ENCODE peak calls at places on chromosomes 2 and 18, in eight cellular contexts. E is heart left ventricle; T is A549; D is GM12878; Q is GM23338; A is breast epithelium; F is effector memory CD4-positive, alpha-beta T cell; Z is uterus. K is an unnamed sample.

GRCh38 chr2:24123212-24124002 is at the start of the genes FAM228B and PFN4:
- DNase-seq in E (peak; percentile 94), D (peak; percentile 41), T (peak; percentile 89), Q (peak; percentile 86), F (no peak), A (peak; percentile 87), Z (peak; percentile 87), K (peak; percentile 90)

GRCh38 chr2:106070181-106070580 is 123.9 kb downstream of the UXS1 start:
- DNase-seq in Q (peak; percentile 14), T (no peak), D (no peak), F (no peak), Z (no peak), A (no peak), E (no peak), K (peak; percentile 9)

GRCh38 chr2:200931227-200931626 is 32.2 kb downstream of the ORC2 start:
- DNase-seq in Q (no peak), T (no peak), F (no peak), D (no peak), A (no peak), Z (no peak), E (no peak), K (no peak)

GRCh38 chr2:31083204-31083993 is 54.8 kb downstream of the GALNT14 start:
- DNase-seq in F (no peak), D (no peak), T (no peak), A (no peak), E (no peak), Z (no peak), Q (no peak), K (no peak)

GRCh38 chr2:31329081-31329605 is 85.4 kb downstream of the XDH start:
- DNase-seq in Z (no peak), A (no peak), Q (no peak), F (no peak), T (no peak), E (no peak), D (no peak), K (no peak)

GRCh38 chr2:5915926-5916325 is 223.7 kb downstream of the SOX11 start:
- DNase-seq in A (peak; percentile 57), Z (no peak), E (no peak), D (no peak), F (no peak), T (no peak), Q (peak; percentile 75), K (peak; percentile 41)

GRCh38 chr2:226478121-226478809 is 321.4 kb downstream of the IRS1 start:
- DNase-seq in Q (peak; percentile 72), F (no peak), D (no peak), Z (peak; percentile 53), E (peak; percentile 43), T (peak; percentile 51), A (no peak), K (no peak)

GRCh38 chr2:70123051-70123828 is 36.0 kb downstream of the PCBP1 start:
- DNase-seq in Z (peak; percentile 70), Q (peak; percentile 96), E (peak; percentile 67), F (no peak), T (no peak), D (no peak), A (no peak), K (peak; percentile 41)

GRCh38 chr2:72149556-72150156 is 2.0 kb upstream of the CYP26B1 start:
- DNase-seq in D (no peak), E (no peak), Z (peak; percentile 15), F (no peak), A (no peak), Q (peak; percentile 39), T (no peak), K (no peak)

GRCh38 chr2:47721296-47721695 is 61.6 kb upstream of the MSH6 start:
- DNase-seq in T (no peak), F (no peak), A (no peak), Q (no peak), Z (no peak), D (no peak), E (no peak), K (no peak)

GRCh38 chr18:31061945-31062344 is 19.4 kb upstream of the DSC3 start:
- DNase-seq in E (no peak), Q (no peak), A (no peak), Z (no peak), F (no peak), D (peak; percentile 60), T (no peak), K (no peak)

GRCh38 chr2:241157841-241158545 is 7.7 kb downstream of the PPP1R7 start:
- DNase-seq in F (no peak), E (no peak), A (no peak), Z (no peak), T (no peak), D (no peak), Q (no peak), K (no peak)

GRCh38 chr18:40692871-40693270 is 1262.2 kb upstream of the PIK3C3 start:
- DNase-seq in D (no peak), T (no peak), Q (no peak), Z (no peak), E (no peak), F (no peak), A (no peak), K (no peak)

GRCh38 chr2:25331686-25332365 is 9.9 kb downstream of the DNMT3A start:
- DNase-seq in E (no peak), Z (no peak), F (no peak), D (no peak), A (no peak), Q (no peak), T (no peak), K (no peak)

GRCh38 chr2:145119225-145119624 is 599.3 kb upstream of the ZEB2 start:
- DNase-seq in Q (no peak), Z (no peak), F (no peak), D (no peak), E (no peak), T (no peak), A (no peak), K (no peak)

GRCh38 chr2:120641366-120641771 is 94.3 kb upstream of the GLI2 start:
- DNase-seq in E (no peak), Z (no peak), F (no peak), A (no peak), Q (no peak), D (no peak), T (no peak), K (no peak)

GRCh38 chr18:2150566-2150965 is 420.7 kb downstream of the METTL4 start:
- DNase-seq in T (no peak), E (no peak), Q (no peak), F (no peak), Z (no peak), D (no peak), A (no peak), K (no peak)

GRCh38 chr2:96413067-96413722 is 77.6 kb downstream of the NCAPH start:
- DNase-seq in T (no peak), Q (no peak), F (no peak), A (no peak), Z (no peak), D (no peak), E (no peak), K (no peak)

GRCh38 chr18:77065221-77065981 is 67.2 kb downstream of the MBP start:
- DNase-seq in T (peak; percentile 41), A (no peak), D (peak; percentile 87), F (peak; percentile 65), Q (no peak), E (peak; percentile 66), Z (no peak), K (no peak)

GRCh38 chr18:77063256-77063655 is 69.3 kb downstream of the MBP start:
- DNase-seq in Z (no peak), A (no peak), Q (peak; percentile 35), T (no peak), F (peak; percentile 75), E (no peak), D (peak; percentile 69), K (no peak)

GRCh38 chr18:77061291-77061945 is 71.2 kb downstream of the MBP start:
- DNase-seq in D (no peak), Q (no peak), A (no peak), T (no peak), Z (no peak), F (no peak), E (no peak), K (no peak)

GRCh38 chr18:77061946-77062517 is 70.6 kb downstream of the MBP start:
- DNase-seq in E (no peak), D (no peak), Q (peak; percentile 62), T (no peak), A (no peak), Z (no peak), F (peak; percentile 35), K (no peak)

GRCh38 chr18:77062518-77063003 is 70.0 kb downstream of the MBP start:
- DNase-seq in E (no peak), Z (no peak), Q (no peak), F (peak; percentile 74), T (no peak), D (peak; percentile 82), A (no peak), K (no peak)
- H3K4me1 ChIP-seq in E (peaks cover 10% of the 10 kb centered on the region), Z (no peaks in the 10 kb centered on the region), Q (peaks cover 4% of the 10 kb centered on the region), F (peaks cover 89% of the 10 kb centered on the region), T (peaks cover 44% of the 10 kb centered on the region), D (peaks cover 62% of the 10 kb centered on the region), A (peaks cover 4% of the 10 kb centered on the region), K (no peaks in the 10 kb centered on the region)

DNA sequence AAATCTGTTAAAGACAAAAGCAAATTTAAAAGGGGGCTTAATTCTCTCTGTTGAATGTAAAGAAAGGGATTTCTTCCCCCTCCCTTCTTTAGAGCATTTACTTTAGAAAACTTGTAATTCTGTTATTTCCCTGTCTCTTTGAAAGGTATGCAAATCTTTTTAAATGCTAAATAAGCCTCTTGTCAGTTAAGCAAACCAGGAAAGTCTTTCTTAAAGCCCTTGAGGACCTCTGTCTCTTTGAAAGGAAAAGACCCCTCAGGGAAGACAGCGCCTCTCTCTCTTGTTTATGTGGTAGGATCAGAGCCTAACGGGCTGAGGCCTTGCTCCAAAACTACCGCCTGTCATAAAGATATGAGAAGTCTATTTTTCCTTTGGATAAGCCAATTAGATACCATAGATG is 139.9 kb upstream of the CDH7 start:
- DNase-seq in Q (peak; percentile 88), T (no peak), E (no peak), Z (no peak), F (no peak), D (no peak), A (no peak), K (no peak)
- H3K27ac ChIP-seq in Q (no peak overlapping the region), T (no peak overlapping the region), E (no peak overlapping the region), Z (no peak overlapping the region), F (no peak overlapping the region), D (no peak overlapping the region), A (no peak overlapping the region), K (no peak overlapping the region)

GRCh38 chr18:63317982-63318881 is 1.3 kb downstream of the BCL2 start:
- DNase-seq in Z (peak; percentile 78), Q (peak; percentile 92), F (peak; percentile 69), A (peak; percentile 83), D (no peak), T (no peak), E (peak; percentile 59), K (peak; percentile 49)
- H3K4me3 ChIP-seq in Z (peak overlapping the region; percentile 76), Q (peak overlapping the region; percentile 93), F (peak overlapping the region; percentile 89), A (peak overlapping the region; percentile 68), D (peak overlapping the region; percentile 98), T (peak overlapping the region; percentile 51), E (peak overlapping the region; percentile 65), K (peak overlapping the region; percentile 30)

DNA sequence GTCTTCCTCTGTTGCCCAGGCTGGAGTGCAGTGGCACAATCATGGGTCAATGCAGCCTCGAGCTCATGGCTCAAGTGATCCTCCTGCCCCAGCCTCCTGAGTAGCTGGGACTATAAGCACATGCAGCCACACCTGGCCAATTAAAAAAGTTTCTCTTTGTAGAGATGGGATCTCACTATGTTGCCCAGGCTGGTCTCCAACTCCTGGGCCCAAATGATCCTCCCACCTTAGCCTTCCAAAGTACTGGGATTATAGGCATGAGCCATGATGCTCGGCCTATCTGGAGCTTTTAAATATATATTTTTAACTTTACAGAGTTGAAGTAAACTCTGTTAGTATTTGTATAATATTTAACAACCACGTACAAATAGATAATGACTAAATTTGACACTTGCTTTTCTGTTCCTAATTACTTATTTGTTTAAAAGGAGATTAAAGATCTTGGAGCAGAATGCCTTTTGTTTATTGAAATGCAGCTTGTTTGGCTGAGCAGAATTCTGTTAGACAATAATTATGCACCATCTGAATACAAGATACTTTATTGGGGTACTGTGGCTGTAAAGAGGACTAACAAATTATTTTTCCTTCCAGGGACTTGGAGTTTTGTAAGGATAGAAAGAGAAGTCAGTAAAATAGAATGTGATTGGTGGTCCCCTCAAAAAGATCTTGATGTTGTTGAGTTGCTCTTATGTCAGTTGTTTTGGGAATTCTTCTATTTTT is 175.0 kb downstream of the FMNL2 start:
- DNase-seq in Q (no peak), Z (no peak), T (no peak), E (no peak), A (no peak), F (no peak), D (no peak), K (no peak)
- H3K4me1 ChIP-seq in Q (peaks cover 4% of the 10 kb centered on the region), Z (no peaks in the 10 kb centered on the region), T (peaks cover 69% of the 10 kb centered on the region), E (no peaks in the 10 kb centered on the region), A (no peaks in the 10 kb centered on the region), F (no peaks in the 10 kb centered on the region), D (peaks cover 11% of the 10 kb centered on the region), K (no peaks in the 10 kb centered on the region)